ENCODE peak calls at places on chromosomes 1 and 21, in nine cellular contexts. J is T-cell; X is memory B cell; L is C1 segment of cervical spinal cord; W is RCC 7860; I is activated T-cell treated with anti-CD3 and anti-CD28 coated beads for 1 hour; A is HEK293T; F is brain microvascular endothelial cell; H is stimulated activated CD8-positive, alpha-beta memory T cell treated with anti-CD3 and anti-CD28 coated beads, Interleukin-4, amount 100 ng/mL, for 24 hours. V is an unnamed sample.

GRCh38 chr1:26910343-26911160 is 3.2 kb downstream of the NR0B2 start:
- DNase-seq in J (no peak), I (no peak), L (no peak), F (no peak), X (no peak), H (no peak), A (no peak), W (peak), V (no peak)

GRCh38 chr1:212671342-212672031 is 28.2 kb downstream of the BATF3 start:
- DNase-seq in L (no peak), H (no peak), X (no peak), A (no peak), I (no peak), J (no peak), W (peak), F (peak), V (peak)

GRCh38 chr1:18249691-18250090 is 142.1 kb downstream of the IGSF21 start:
- DNase-seq in H (no peak), A (no peak), J (no peak), L (no peak), I (no peak), X (no peak), F (no peak), W (no peak), V (no peak)

GRCh38 chr1:19140465-19140864 is 69.6 kb downstream of the UBR4 start:
- DNase-seq in X (no peak), F (no peak), A (no peak), W (no peak), I (no peak), J (no peak), H (no peak), L (no peak), V (no peak)

GRCh38 chr21:44012474-44013379 is 618 bp downstream of the TRAPPC10 start:
- DNase-seq in W (no peak), H (peak), F (peak), I (peak), X (peak), L (no peak), A (peak), J (peak), V (no peak)

GRCh38 chr1:208497866-208498541 is 253.8 kb upstream of the PLXNA2 start:
- DNase-seq in F (no peak), H (no peak), J (no peak), I (no peak), A (no peak), L (no peak), W (no peak), X (no peak), V (no peak)

GRCh38 chr1:87497804-87498203 is 169.1 kb downstream of the LMO4 start:
- DNase-seq in A (no peak), I (no peak), F (no peak), H (no peak), W (no peak), L (no peak), X (no peak), J (no peak), V (no peak)

GRCh38 chr1:245717611-245718010 is 562.8 kb downstream of the KIF26B start:
- DNase-seq in F (no peak), J (no peak), W (no peak), X (no peak), H (no peak), A (no peak), L (no peak), I (no peak), V (no peak)

GRCh38 chr1:172446547-172446946 is 2.7 kb upstream of the PIGC start:
- DNase-seq in H (no peak), J (no peak), L (no peak), I (no peak), A (no peak), F (no peak), X (no peak), W (no peak), V (no peak)

GRCh38 chr1:17274186-17275170 is 25.6 kb downstream of the PADI3 start:
- DNase-seq in L (no peak), H (no peak), X (no peak), W (peak), I (no peak), F (peak), J (peak), A (peak), V (peak)

GRCh38 chr1:10225573-10225972 is 15.2 kb downstream of the KIF1B start:
- DNase-seq in J (no peak), I (no peak), W (no peak), H (no peak), X (no peak), F (peak), A (no peak), L (no peak), V (no peak)

V was measured in A172.